ENCODE peak calls at places on chromosome 18, in five cellular contexts. W is COR-L47, J is kidney, R is KG1, O is endothelial cell. P is an unnamed sample.

GRCh38 chr18:55433688-55434087 is 154.3 kb downstream of the TCF4 start:
- DNase-seq in W (no peak), J (no peak), R (no peak), O (no peak), P (no peak)

GRCh38 chr18:3448845-3449701 is 899 bp upstream of the TGIF1 start:
- DNase-seq in W (peak), J (peak), R (peak), O (peak), P (peak)

GRCh38 chr18:11251229-11251890 is 102.0 kb upstream of the PIEZO2 start:
- DNase-seq in W (no peak), J (no peak), R (no peak), O (no peak), P (no peak)

GRCh38 chr18:29154758-29155725 is 978.1 kb upstream of the CDH2 start:
- DNase-seq in W (no peak), J (no peak), R (no peak), O (no peak), P (peak)

GRCh38 chr18:47050468-47050867 is 15.0 kb upstream of the ELOA2 start:
- DNase-seq in W (peak), J (no peak), R (peak), O (peak), P (peak)

GRCh38 chr18:57881818-57882413 is 78.8 kb upstream of the ATP8B1 start:
- DNase-seq in W (peak), J (no peak), R (peak), O (peak), P (peak)

GRCh38 chr18:22935431-22935830 is 2.3 kb downstream of the RBBP8 start:
- DNase-seq in W (peak), J (no peak), R (no peak), O (no peak), P (no peak)

GRCh38 chr18:34352385-34353163 is 127.9 kb upstream of the NOL4 start:
- DNase-seq in W (peak), J (no peak), R (no peak), O (no peak), P (no peak)

GRCh38 chr18:31686572-31686971 is 2.2 kb upstream of the B4GALT6 start:
- DNase-seq in W (no peak), J (no peak), R (no peak), O (no peak), P (no peak)

P was measured in AG08396.